ENCODE peak calls at places on chromosomes 13 and 19, in seven cellular contexts. H is CD8-positive, alpha-beta memory T cell; Z is fibroblast of lung; C is OCI-LY7; L is neuronal stem cell; O is adrenal gland; M is H9. F is an unnamed sample.

GRCh38 chr13:104318121-104318520 is 1251.9 kb upstream of the SLC10A2 start:
- DNase-seq in H (no peak), Z (peak; percentile 57), C (no peak), L (no peak), O (no peak), M (no peak), F (no peak)

GRCh38 chr13:71864094-71864980 is 2.7 kb downstream of the DACH1 start:
- DNase-seq in H (no peak), Z (peak; percentile 9), C (no peak), L (no peak), O (peak; percentile 81), M (peak; percentile 55), F (peak; percentile 63)

GRCh38 chr19:32404939-32405430 is 585 bp upstream of the DPY19L3 start:
- DNase-seq in H (peak; percentile 3), Z (peak; percentile 41), C (peak; percentile 47), L (no peak), O (peak; percentile 85), M (no peak), F (peak; percentile 80)

GRCh38 chr13:25375727-25376358 is 4.1 kb downstream of the ATP8A2 start:
- DNase-seq in H (no peak), Z (peak; percentile 19), C (peak; percentile 56), L (peak; percentile 46), O (no peak), M (peak; percentile 61), F (no peak)

GRCh38 chr13:110137677-110138008 is 169.3 kb downstream of the COL4A1 start:
- DNase-seq in H (no peak), Z (no peak), C (peak; percentile 10), L (no peak), O (peak; percentile 85), M (no peak), F (peak; percentile 71)

GRCh38 chr13:30355405-30355741 is 48.0 kb upstream of the KATNAL1 start:
- DNase-seq in H (no peak), Z (no peak), C (peak; percentile 84), L (no peak), O (no peak), M (peak; percentile 47), F (peak; percentile 37)

GRCh38 chr19:31353826-31354225 is 4.6 kb upstream of the TSHZ3 start:
- DNase-seq in H (no peak), Z (no peak), C (no peak), L (no peak), O (peak; percentile 25), M (peak; percentile 70), F (no peak)

GRCh38 chr19:5094768-5095567 is 126.1 kb downstream of the KDM4B start:
- DNase-seq in H (no peak), Z (no peak), C (no peak), L (no peak), O (peak; percentile 89), M (no peak), F (no peak)

GRCh38 chr19:10637894-10638293 is 12.5 kb downstream of the SLC44A2 start:
- DNase-seq in H (no peak), Z (no peak), C (no peak), L (no peak), O (no peak), M (no peak), F (no peak)

GRCh38 chr13:90787007-90787406 is 560.5 kb upstream of the MIR17HG start:
- DNase-seq in H (no peak), Z (peak; percentile 11), C (no peak), L (no peak), O (peak; percentile 60), M (no peak), F (no peak)

GRCh38 chr13:80276371-80277289 is 64.3 kb downstream of the SPRY2 start:
- DNase-seq in H (no peak), Z (peak; percentile 79), C (no peak), L (peak; percentile 93), O (peak; percentile 60), M (no peak), F (peak; percentile 38)

GRCh38 chr19:19459099-19459498 is 53.6 kb downstream of the GATAD2A start:
- DNase-seq in H (no peak), Z (no peak), C (no peak), L (no peak), O (no peak), M (no peak), F (no peak)

GRCh38 chr19:10454267-10454666 is 33.9 kb downstream of the PDE4A start:
- DNase-seq in H (no peak), Z (no peak), C (no peak), L (peak; percentile 65), O (no peak), M (peak; percentile 80), F (no peak)

GRCh38 chr19:1324792-1325567 is 39.3 kb downstream of the EFNA2 start:
- DNase-seq in H (no peak), Z (peak; percentile 72), C (no peak), L (no peak), O (peak; percentile 73), M (no peak), F (peak; percentile 57)

DNA sequence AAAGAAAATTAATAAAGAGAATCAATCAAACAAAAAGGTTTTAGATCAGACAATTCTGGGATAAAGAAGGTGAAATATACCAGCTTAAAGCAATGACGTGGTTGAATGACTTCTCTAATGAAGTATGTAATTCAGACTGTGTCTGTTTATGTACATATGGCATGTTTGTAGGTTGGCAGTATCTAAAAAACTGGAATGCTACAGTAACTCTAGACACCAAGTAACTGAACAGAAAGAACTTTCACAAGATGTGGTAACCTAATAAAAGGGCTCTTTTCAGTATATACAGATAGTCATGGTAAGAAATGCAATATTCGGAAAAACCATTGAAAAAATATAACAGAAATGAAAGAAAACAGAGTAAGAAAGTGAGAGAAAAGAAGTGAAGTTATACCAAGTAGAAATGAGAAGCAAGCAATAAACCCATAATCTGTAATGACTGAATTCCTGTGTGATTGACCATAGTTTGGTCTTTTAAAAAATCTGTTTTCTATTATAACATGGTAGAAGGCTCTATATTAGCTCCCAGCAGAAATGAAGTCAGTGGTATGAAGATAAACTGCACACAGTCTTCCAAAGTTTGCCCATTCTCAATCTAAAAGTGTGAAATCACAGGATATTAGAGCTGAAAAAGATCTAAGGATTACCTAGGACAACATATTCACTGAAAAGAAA is 31.4 kb downstream of the ELF1 start:
- DNase-seq in H (no peak), Z (no peak), C (no peak), L (no peak), O (no peak), M (no peak), F (no peak)
- H3K4me1 ChIP-seq in H (peaks cover 81% of the 10 kb centered on the region), Z (peaks cover 4% of the 10 kb centered on the region), C (peaks cover 92% of the 10 kb centered on the region), L (no peaks in the 10 kb centered on the region), O (peaks cover 51% of the 10 kb centered on the region), M (no peaks in the 10 kb centered on the region), F (peaks cover 63% of the 10 kb centered on the region)

GRCh38 chr13:40187324-40187795 is 479.1 kb downstream of the FOXO1 start:
- DNase-seq in H (peak; percentile 54), Z (no peak), C (no peak), L (no peak), O (no peak), M (peak; percentile 38), F (no peak)
- H3K4me1 ChIP-seq in H (peaks cover 84% of the 10 kb centered on the region), Z (no peaks in the 10 kb centered on the region), C (peaks cover 31% of the 10 kb centered on the region), L (peaks cover 28% of the 10 kb centered on the region), O (peaks cover 15% of the 10 kb centered on the region), M (peaks cover 6% of the 10 kb centered on the region), F (peaks cover 23% of the 10 kb centered on the region)

GRCh38 chr19:13150187-13150918 is at the start of the genes IER2 and STX10:
- DNase-seq in H (peak; percentile 91), Z (peak; percentile 94), C (peak; percentile 94), L (peak; percentile 80), O (peak; percentile 98), M (peak; percentile 94), F (peak; percentile 94)
- H3K4me1 ChIP-seq in H (peaks cover 12% of the 10 kb centered on the region), Z (peaks cover 8% of the 10 kb centered on the region), C (peaks cover 9% of the 10 kb centered on the region), L (peaks cover 3% of the 10 kb centered on the region), O (peaks cover 26% of the 10 kb centered on the region), M (no peaks in the 10 kb centered on the region), F (no peaks in the 10 kb centered on the region)

GRCh38 chr13:99268822-99269221 is 10.6 kb upstream of the GPR18 start:
- DNase-seq in H (no peak), Z (no peak), C (no peak), L (no peak), O (no peak), M (no peak), F (no peak)
- H3K4me1 ChIP-seq in H (peaks cover 57% of the 10 kb centered on the region), Z (no peaks in the 10 kb centered on the region), C (peaks cover 32% of the 10 kb centered on the region), L (peaks cover 2% of the 10 kb centered on the region), O (peaks cover 6% of the 10 kb centered on the region), M (no peaks in the 10 kb centered on the region), F (peaks cover 18% of the 10 kb centered on the region)

F was measured in heart right ventricle.